ENCODE peak calls at places on chromosome 19, in four cellular contexts. M is hepatic stellate cell, I is NCI-H1048, L is erythroblast. A is an unnamed sample.

GRCh38 chr19:18904334-18905057 is 8.5 kb upstream of the CERS1 start:
- DNase-seq in I (no peak), M (no peak), L (no peak), A (no peak)

GRCh38 chr19:35143818-35144217 is 763 bp downstream of the FXYD7 start:
- DNase-seq in M (no peak), L (no peak), I (no peak), A (no peak)

GRCh38 chr19:6216996-6217751 is 62.6 kb downstream of the MLLT1 start:
- DNase-seq in M (no peak), L (no peak), I (no peak), A (peak; percentile 68)

GRCh38 chr19:1104452-1105216 is 840 bp downstream of the GPX4 start:
- DNase-seq in L (peak; percentile 86), I (peak; percentile 51), M (peak; percentile 75), A (peak; percentile 74)

GRCh38 chr19:43582495-43582894 is 6.9 kb downstream of the PINLYP start:
- DNase-seq in M (no peak), L (no peak), I (no peak), A (no peak)

GRCh38 chr19:4970558-4971423 is 1.9 kb downstream of the KDM4B start:
- DNase-seq in M (no peak), I (no peak), L (no peak), A (no peak)

GRCh38 chr19:18781047-18781600 is 10.0 kb downstream of the COMP start:
- DNase-seq in I (no peak), M (no peak), L (no peak), A (no peak)

GRCh38 chr19:44745386-44745831 is 3.1 kb upstream of the BCL3 start:
- DNase-seq in M (peak; percentile 77), L (no peak), I (no peak), A (no peak)

GRCh38 chr19:397321-397720 is 11.6 kb downstream of the C2CD4C start:
- DNase-seq in L (no peak), M (no peak), I (no peak), A (peak; percentile 3)

GRCh38 chr19:661427-662196 is 1.4 kb downstream of the RNF126 start:
- DNase-seq in I (no peak), M (peak; percentile 71), L (peak; percentile 55), A (no peak)

GRCh38 chr19:54949412-54949811 is 2.1 kb upstream of the NLRP7 start:
- DNase-seq in M (no peak), I (no peak), L (no peak), A (no peak)

GRCh38 chr19:55384576-55385235 is 614 bp upstream of the TMEM238 start:
- DNase-seq in M (no peak), I (no peak), L (peak; percentile 65), A (no peak)

GRCh38 chr19:15836345-15836594 is 20.8 kb upstream of the OR10H1 start:
- DNase-seq in L (no peak), M (no peak), I (no peak), A (no peak)

GRCh38 chr19:21604941-21605548 is 99.6 kb downstream of the ZNF429 start:
- DNase-seq in I (no peak), L (no peak), M (no peak), A (no peak)

GRCh38 chr19:19142347-19142746 is 4.1 kb upstream of the TMEM161A start:
- DNase-seq in L (no peak), I (no peak), M (no peak), A (no peak)

GRCh38 chr19:14450168-14450874 is 17.2 kb downstream of the PKN1 start:
- DNase-seq in M (no peak), L (peak; percentile 86), I (peak; percentile 84), A (no peak)

GRCh38 chr19:38769635-38770211 is 3.6 kb downstream of the LGALS7 start:
- DNase-seq in L (peak; percentile 93), I (no peak), M (peak; percentile 70), A (peak; percentile 61)

GRCh38 chr19:29667941-29668340 is 2.7 kb downstream of the PLEKHF1 start:
- DNase-seq in M (no peak), I (no peak), L (no peak), A (no peak)

GRCh38 chr19:45023048-45023447 is 15.8 kb upstream of the CLASRP start:
- DNase-seq in M (no peak), I (no peak), L (no peak), A (no peak)

GRCh38 chr19:30871979-30872378 is 477.3 kb downstream of the TSHZ3 start:
- DNase-seq in I (no peak), M (no peak), L (no peak), A (no peak)

GRCh38 chr19:13334801-13335481 is 171.3 kb downstream of the CACNA1A start:
- DNase-seq in I (no peak), M (no peak), L (peak; percentile 4), A (no peak)